ENCODE peak calls at places on chromosomes 13 and 19, in four cellular contexts. One of them, this sample, is unnamed. For H3K4me1, the result is how much of the 10 kb centered on the place peaks cover.

GRCh38 chr13:44413095-44413494 is 39.5 kb downstream of the SERP2 start:
- DNase-seq in heart right ventricle: no peak
- DNase-seq in stomach: no peak
- DNase-seq in keratinocyte: no peak
- DNase-seq in this sample: no peak

GRCh38 chr13:50990540-50991506 is 81.2 kb downstream of the RNASEH2B start:
- DNase-seq in keratinocyte: no peak
- DNase-seq in stomach: no peak
- DNase-seq in heart right ventricle: peak
- DNase-seq in this sample: no peak

GRCh38 chr13:32645854-32646253 is 59.6 kb downstream of the PDS5B start:
- DNase-seq in heart right ventricle: no peak
- DNase-seq in stomach: no peak
- DNase-seq in keratinocyte: no peak
- DNase-seq in this sample: no peak

GRCh38 chr13:79404985-79405384 is 1.1 kb downstream of the RBM26 start:
- DNase-seq in keratinocyte: no peak
- DNase-seq in heart right ventricle: no peak
- DNase-seq in stomach: no peak
- DNase-seq in this sample: no peak

GRCh38 chr13:95643814-95644598 is 500 bp downstream of the DZIP1 start:
- DNase-seq in heart right ventricle: no peak
- DNase-seq in stomach: no peak
- DNase-seq in keratinocyte: no peak
- DNase-seq in this sample: no peak

GRCh38 chr13:111845621-111846351 is 221.2 kb upstream of the SOX1 start:
- DNase-seq in stomach: no peak
- DNase-seq in keratinocyte: no peak
- DNase-seq in heart right ventricle: no peak
- DNase-seq in this sample: no peak

GRCh38 chr19:34041922-34042521 is 130.3 kb upstream of the LSM14A start:
- DNase-seq in stomach: peak
- DNase-seq in keratinocyte: no peak
- DNase-seq in heart right ventricle: peak
- DNase-seq in this sample: peak

GRCh38 chr19:40803857-40804782 is 5.1 kb downstream of the EGLN2 start:
- DNase-seq in stomach: peak
- DNase-seq in keratinocyte: no peak
- DNase-seq in heart right ventricle: peak
- DNase-seq in this sample: peak

GRCh38 chr13:75861786-75862185 is 225.7 kb downstream of the LMO7 start:
- DNase-seq in heart right ventricle: no peak
- DNase-seq in keratinocyte: no peak
- DNase-seq in stomach: no peak
- DNase-seq in this sample: no peak

GRCh38 chr13:77832339-77833100 is 86.1 kb downstream of the EDNRB start:
- DNase-seq in stomach: no peak
- DNase-seq in keratinocyte: no peak
- DNase-seq in heart right ventricle: no peak
- DNase-seq in this sample: no peak

GRCh38 chr13:50244913-50245574 is 229.8 kb downstream of the KCNRG start:
- DNase-seq in keratinocyte: no peak
- DNase-seq in stomach: peak
- DNase-seq in heart right ventricle: no peak
- DNase-seq in this sample: no peak

GRCh38 chr19:12720296-12720695 is 3.4 kb downstream of the TNPO2 start:
- DNase-seq in heart right ventricle: no peak
- DNase-seq in stomach: no peak
- DNase-seq in keratinocyte: no peak
- DNase-seq in this sample: no peak

GRCh38 chr19:5625641-5626040 is 2.8 kb downstream of the SAFB start:
- DNase-seq in keratinocyte: no peak
- DNase-seq in heart right ventricle: no peak
- DNase-seq in stomach: no peak
- DNase-seq in this sample: no peak
- H3K4me3 ChIP-seq in keratinocyte: no peak
- H3K4me3 ChIP-seq in heart right ventricle: peak
- H3K4me3 ChIP-seq in stomach: peak
- H3K4me3 ChIP-seq in this sample: no peak

DNA sequence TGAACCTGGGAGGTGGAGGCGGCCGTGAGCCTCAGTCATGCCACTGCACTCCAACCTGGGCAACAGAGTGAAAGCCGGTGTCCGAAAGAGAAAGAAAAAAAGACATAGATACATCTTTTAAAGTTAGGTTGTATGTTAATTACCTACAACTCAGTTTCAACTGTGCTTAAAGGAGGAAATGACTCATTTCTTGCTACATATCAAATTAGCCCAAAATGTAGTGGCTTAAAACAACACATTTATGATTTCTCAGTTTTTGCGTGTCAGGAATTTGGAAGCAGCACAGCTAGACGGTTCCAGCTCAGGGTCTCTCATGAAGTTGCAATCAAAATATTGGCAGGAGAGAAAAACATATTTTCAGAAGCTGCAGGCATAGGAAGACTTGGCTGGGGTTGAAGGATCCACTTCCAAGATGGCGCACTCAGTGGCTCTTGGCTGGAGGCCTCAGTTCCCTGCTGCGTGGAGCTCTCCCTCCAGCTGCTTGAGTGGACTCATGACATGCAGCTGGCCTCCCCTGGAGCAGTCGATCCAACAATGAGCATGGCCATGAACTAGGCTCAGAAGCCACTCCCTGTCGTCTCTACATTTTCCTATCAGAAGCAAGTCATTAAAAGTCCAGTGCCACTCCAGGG is 7.1 kb downstream of the LDLR start:
- DNase-seq in keratinocyte: no peak
- DNase-seq in heart right ventricle: peak
- DNase-seq in stomach: no peak
- DNase-seq in this sample: peak
- H3K4me1 ChIP-seq in keratinocyte: half or more
- H3K4me1 ChIP-seq in heart right ventricle: under half
- H3K4me1 ChIP-seq in stomach: half or more
- H3K4me1 ChIP-seq in this sample: under half

GRCh38 chr13:25378528-25378927 is 6.8 kb downstream of the ATP8A2 start:
- DNase-seq in heart right ventricle: no peak
- DNase-seq in keratinocyte: no peak
- DNase-seq in stomach: no peak
- DNase-seq in this sample: no peak

GRCh38 chr13:25372275-25373081 is 704 bp downstream of the ATP8A2 start:
- DNase-seq in heart right ventricle: no peak
- DNase-seq in stomach: no peak
- DNase-seq in keratinocyte: no peak
- DNase-seq in this sample: no peak

GRCh38 chr13:25371608-25372274 is at the start of gene ATP8A2:
- DNase-seq in stomach: no peak
- DNase-seq in heart right ventricle: no peak
- DNase-seq in keratinocyte: no peak
- DNase-seq in this sample: no peak

GRCh38 chr13:25377244-25377962 is 5.6 kb downstream of the ATP8A2 start:
- DNase-seq in heart right ventricle: no peak
- DNase-seq in keratinocyte: no peak
- DNase-seq in stomach: no peak
- DNase-seq in this sample: no peak

DNA sequence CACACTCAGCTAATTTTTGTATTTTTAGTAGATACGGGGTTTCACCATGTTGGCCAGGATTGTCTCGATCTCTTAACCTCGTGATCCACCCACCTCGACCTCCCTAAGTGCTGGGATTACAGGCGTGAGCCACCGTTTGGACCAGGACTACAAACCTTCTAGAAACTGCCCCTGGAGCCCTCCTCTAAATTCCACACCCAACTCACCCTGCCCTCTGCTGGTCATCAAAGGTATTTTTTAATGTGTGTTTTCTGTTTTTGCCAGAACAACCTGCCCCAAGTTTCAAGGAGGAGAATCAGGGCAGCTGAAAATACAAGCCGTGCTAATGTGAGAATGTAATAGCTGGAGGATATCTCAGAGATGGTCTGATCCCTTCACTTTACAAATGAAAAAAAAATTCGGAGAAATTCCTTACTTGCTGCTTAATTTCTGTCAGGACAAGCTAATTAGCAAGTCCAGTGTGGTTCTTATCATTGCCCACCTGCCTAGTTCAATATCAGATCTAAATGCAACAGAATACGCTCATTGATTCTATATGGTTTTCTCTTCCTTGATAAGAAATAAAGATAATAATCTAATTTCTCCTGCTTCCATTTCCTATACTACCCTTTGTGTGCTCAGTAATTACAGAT is 4.1 kb downstream of the ATP8A2 start:
- DNase-seq in stomach: no peak
- DNase-seq in keratinocyte: no peak
- DNase-seq in heart right ventricle: peak
- DNase-seq in this sample: no peak
- H3K27ac ChIP-seq in stomach: no peak
- H3K27ac ChIP-seq in keratinocyte: no peak
- H3K27ac ChIP-seq in heart right ventricle: no peak
- H3K27ac ChIP-seq in this sample: no peak

DNA sequence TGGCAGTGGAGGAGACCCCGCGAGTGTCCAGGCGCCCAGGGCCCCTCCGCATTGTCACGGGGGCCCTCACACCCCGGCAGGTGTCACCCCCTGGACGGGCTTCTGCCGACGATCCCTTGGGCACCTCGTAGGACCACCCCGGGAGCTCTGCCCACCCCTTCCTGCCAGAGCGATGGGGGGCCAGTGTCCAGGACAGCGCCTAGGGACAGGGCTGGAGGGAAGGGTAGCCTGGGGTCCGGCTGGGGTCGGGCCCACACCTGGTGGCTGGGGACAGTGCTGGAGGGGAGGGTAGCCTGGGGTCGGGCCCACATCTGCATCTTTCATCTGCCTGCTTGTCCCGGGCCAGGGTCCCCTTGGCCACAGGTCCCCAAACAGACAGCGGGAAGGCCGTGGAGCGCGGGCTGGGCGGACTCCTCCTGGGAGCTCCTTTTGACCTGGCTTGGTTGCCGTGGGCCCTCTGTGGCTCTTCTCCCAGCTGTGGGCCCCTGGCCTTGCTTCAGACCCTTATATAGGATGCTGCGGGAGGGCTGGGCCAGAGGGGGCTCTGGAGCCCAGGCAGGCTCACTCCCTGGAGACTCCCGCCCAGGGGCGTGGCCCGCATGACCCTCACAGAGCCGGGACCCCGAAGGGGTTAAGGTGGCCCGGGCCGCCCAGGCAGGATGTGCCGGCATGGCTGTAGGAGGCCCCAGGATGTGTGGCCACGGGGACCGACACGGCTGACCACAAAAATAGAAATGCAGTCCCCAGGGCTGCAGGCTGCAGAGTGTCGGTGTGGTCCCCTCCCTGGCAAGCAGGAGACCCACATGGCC is 74.1 kb upstream of the MCF2L start:
- DNase-seq in keratinocyte: no peak
- DNase-seq in stomach: no peak
- DNase-seq in heart right ventricle: no peak
- DNase-seq in this sample: no peak
- H3K4me3 ChIP-seq in keratinocyte: no peak
- H3K4me3 ChIP-seq in stomach: peak
- H3K4me3 ChIP-seq in heart right ventricle: peak
- H3K4me3 ChIP-seq in this sample: peak

DNA sequence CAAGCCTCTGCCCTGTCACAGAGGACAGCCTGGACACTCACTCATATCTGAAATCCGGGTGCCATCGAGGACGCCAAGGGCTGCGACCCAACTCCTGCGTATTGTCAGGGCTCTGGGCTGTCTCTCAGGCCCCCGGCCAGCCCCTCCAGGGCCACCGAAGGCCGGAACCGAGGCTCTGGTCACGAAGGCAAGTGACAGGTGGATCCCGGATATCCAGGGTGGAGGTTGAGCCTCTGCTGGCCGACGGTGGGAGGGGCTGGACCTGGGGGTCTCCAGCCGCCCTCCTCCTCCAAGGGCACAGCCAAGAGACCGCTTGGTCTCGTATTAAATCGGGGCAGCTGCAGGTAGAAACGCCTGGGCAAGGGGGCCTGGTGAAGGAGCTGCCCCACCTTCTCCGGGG is 5.4 kb downstream of the RNF126 start:
- DNase-seq in keratinocyte: no peak
- DNase-seq in stomach: no peak
- DNase-seq in heart right ventricle: no peak
- DNase-seq in this sample: no peak
- H3K4me1 ChIP-seq in keratinocyte: under half
- H3K4me1 ChIP-seq in stomach: half or more
- H3K4me1 ChIP-seq in heart right ventricle: under half
- H3K4me1 ChIP-seq in this sample: under half

GRCh38 chr13:67392014-67392413 is 161.9 kb upstream of the PCDH9 start:
- DNase-seq in stomach: no peak
- DNase-seq in heart right ventricle: no peak
- DNase-seq in keratinocyte: no peak
- DNase-seq in this sample: no peak
- H3K27ac ChIP-seq in stomach: no peak
- H3K27ac ChIP-seq in heart right ventricle: no peak
- H3K27ac ChIP-seq in keratinocyte: no peak
- H3K27ac ChIP-seq in this sample: no peak

DNA sequence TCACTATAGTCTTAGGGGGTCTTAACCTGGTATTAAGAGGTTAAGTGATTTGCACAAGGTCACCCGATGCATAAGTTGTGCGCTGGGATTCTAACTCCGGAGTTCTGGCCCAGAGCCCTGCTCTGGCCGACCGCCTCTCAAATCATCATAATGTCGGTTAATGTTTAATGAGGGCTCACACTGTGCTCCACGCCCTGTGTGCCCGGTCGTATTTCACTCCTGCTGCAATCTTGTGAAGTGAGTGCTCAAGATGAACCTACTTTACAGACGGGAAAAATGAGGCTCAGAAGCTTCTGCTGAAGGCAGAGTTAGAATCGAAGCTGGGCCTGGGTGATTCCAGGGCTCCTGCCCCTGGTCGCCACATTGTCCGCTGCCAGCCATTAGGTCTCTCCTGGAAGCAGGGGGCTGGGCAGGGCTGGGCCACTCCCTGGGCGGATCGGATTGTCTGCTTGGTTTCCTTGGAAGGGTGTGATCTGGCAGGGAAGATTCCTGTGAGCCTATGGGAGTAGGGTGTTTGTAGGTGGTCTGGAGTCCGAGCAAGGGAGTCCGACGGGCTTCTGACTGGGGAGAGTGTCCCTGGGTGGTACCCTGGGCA is 1.1 kb downstream of the PAK4 start:
- DNase-seq in stomach: peak
- DNase-seq in heart right ventricle: no peak
- DNase-seq in keratinocyte: no peak
- DNase-seq in this sample: no peak
- H3K4me3 ChIP-seq in stomach: peak
- H3K4me3 ChIP-seq in heart right ventricle: peak
- H3K4me3 ChIP-seq in keratinocyte: peak
- H3K4me3 ChIP-seq in this sample: no peak